ENCODE peak calls at places on chromosomes 12 and 14, in six cellular contexts. Z is transverse colon, Y is adrenal gland, B is BE2C, J is astrocyte, D is esophagus squamous epithelium. S is an unnamed sample. For H3K4me1, the result is how much of the 10 kb centered on the place peaks cover.

GRCh38 chr14:90739318-90740077 is 76.7 kb downstream of the TTC7B start:
- DNase-seq in Z (no peak), Y (no peak), B (peak), J (no peak), D (no peak), S (no peak)

GRCh38 chr12:44078273-44078672 is 242.4 kb downstream of the TMEM117 start:
- DNase-seq in Z (no peak), Y (no peak), B (no peak), J (no peak), D (no peak), S (no peak)

GRCh38 chr12:63083046-63083445 is 68.0 kb downstream of the AVPR1A start:
- DNase-seq in Z (no peak), Y (no peak), B (no peak), J (no peak), D (no peak), S (no peak)

GRCh38 chr14:59107819-59108218 is 80.6 kb upstream of the DAAM1 start:
- DNase-seq in Z (peak), Y (no peak), B (no peak), J (no peak), D (no peak), S (no peak)

GRCh38 chr12:123767613-123768012 is 5.5 kb downstream of the DNAH10 start:
- DNase-seq in Z (no peak), Y (no peak), B (no peak), J (no peak), D (no peak), S (no peak)

GRCh38 chr14:65222434-65222833 is 120.1 kb upstream of the MAX start:
- DNase-seq in Z (peak), Y (peak), B (peak), J (peak), D (no peak), S (peak)

GRCh38 chr14:89425931-89426330 is 8.9 kb upstream of the FOXN3 start:
- DNase-seq in Z (peak), Y (no peak), B (no peak), J (peak), D (no peak), S (no peak)

GRCh38 chr12:82673698-82674097 is 13.0 kb upstream of the TMTC2 start:
- DNase-seq in Z (no peak), Y (no peak), B (no peak), J (no peak), D (no peak), S (no peak)

GRCh38 chr14:73477618-73478266 is 13.0 kb upstream of the RIOX1 start:
- DNase-seq in Z (no peak), Y (no peak), B (no peak), J (peak), D (no peak), S (no peak)

GRCh38 chr12:33439587-33440011 is at the start of gene SYT10:
- DNase-seq in Z (no peak), Y (no peak), B (peak), J (peak), D (no peak), S (no peak)

GRCh38 chr12:27219693-27220056 is 24.4 kb upstream of the STK38L start:
- DNase-seq in Z (no peak), Y (no peak), B (no peak), J (no peak), D (no peak), S (no peak)

GRCh38 chr14:95504135-95505029 is 12.1 kb downstream of the SYNE3 start:
- DNase-seq in Z (no peak), Y (no peak), B (no peak), J (peak), D (no peak), S (peak)

GRCh38 chr12:42759622-42760273 is 170.2 kb upstream of the PRICKLE1 start:
- DNase-seq in Z (peak), Y (peak), B (no peak), J (peak), D (no peak), S (peak)

GRCh38 chr12:38823743-38824142 is 81.6 kb downstream of the CPNE8 start:
- DNase-seq in Z (no peak), Y (no peak), B (no peak), J (peak), D (no peak), S (no peak)

GRCh38 chr14:39426605-39427004 is 5.6 kb downstream of the FBXO33 start:
- DNase-seq in Z (no peak), Y (no peak), B (no peak), J (peak), D (no peak), S (no peak)

GRCh38 chr14:106564058-106564643 is 1037.8 kb downstream of the TMEM121 start:
- DNase-seq in Z (peak), Y (no peak), B (peak), J (no peak), D (no peak), S (no peak)

GRCh38 chr12:26135010-26135420 is 10.2 kb upstream of the BHLHE41 start:
- DNase-seq in Z (peak), Y (no peak), B (no peak), J (peak), D (no peak), S (no peak)

GRCh38 chr12:1580526-1580925 is 13.9 kb downstream of the FBXL14 start:
- DNase-seq in Z (no peak), Y (no peak), B (no peak), J (no peak), D (no peak), S (no peak)

GRCh38 chr12:84502907-84503787 is 409.5 kb downstream of the SLC6A15 start:
- DNase-seq in Z (peak), Y (peak), B (peak), J (peak), D (no peak), S (no peak)

GRCh38 chr12:87332987-87333761 is 696.0 kb downstream of the C12orf50 start:
- DNase-seq in Z (no peak), Y (no peak), B (peak), J (no peak), D (no peak), S (no peak)

GRCh38 chr12:109721276-109721675 is 7.7 kb downstream of the FAM222A start:
- DNase-seq in Z (no peak), Y (peak), B (no peak), J (no peak), D (no peak), S (peak)

GRCh38 chr12:127538325-127538724 is 728.6 kb upstream of the TMEM132C start:
- DNase-seq in Z (no peak), Y (no peak), B (no peak), J (no peak), D (no peak), S (no peak)

GRCh38 chr14:69879175-69880047 is at the start of gene SMOC1:
- DNase-seq in Z (peak), Y (peak), B (peak), J (no peak), D (no peak), S (peak)

GRCh38 chr14:68692216-68692615 is 100.7 kb downstream of the ZFP36L1 start:
- DNase-seq in Z (no peak), Y (no peak), B (no peak), J (no peak), D (no peak), S (no peak)
- H3K4me1 ChIP-seq in Z (under half), Y (under half), B (under half), J (half or more), D (half or more), S (under half)

DNA sequence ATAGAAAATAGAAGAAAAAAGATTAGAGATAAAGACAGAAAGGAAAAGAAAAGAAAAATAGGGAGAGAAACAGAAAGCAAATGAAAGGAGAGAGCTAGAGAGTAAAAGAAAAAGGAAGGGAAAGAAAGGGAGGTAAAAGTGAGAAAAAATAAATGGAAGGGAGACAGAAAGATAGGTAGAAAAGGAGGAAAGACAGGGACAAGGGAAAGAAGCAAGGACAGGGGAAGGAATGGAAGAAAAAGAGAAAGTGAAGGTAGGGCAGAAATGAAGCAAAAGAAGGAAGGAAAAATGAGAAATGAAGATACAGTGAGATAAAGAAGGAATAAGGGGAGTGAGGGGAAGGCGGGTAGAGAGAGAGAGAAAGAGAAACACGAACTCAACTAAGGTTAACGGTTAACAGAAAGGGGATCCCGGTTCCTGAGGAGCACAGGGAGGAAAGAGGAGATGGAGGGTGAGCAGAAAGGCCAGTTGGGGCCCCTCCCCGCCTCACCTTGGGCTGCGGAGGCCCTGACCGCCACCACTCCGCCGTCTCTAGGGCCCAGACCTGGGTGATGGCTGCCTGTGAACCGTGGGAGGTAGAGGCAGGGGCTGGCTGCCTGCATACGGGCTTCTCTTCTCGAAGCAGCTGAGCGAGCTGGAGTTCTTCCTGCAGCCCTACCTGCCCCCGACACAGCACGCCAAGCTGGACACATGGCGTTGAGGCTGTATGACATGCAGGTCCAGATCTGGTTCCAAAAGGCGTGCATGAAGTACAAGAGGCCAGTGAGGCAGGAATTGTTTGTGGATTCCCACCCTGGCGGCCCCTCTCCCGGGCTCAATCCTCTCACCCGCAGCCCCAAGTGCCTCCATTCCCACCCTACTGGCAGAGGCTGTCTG is 59.5 kb downstream of the SMUG1 start:
- DNase-seq in Z (no peak), Y (no peak), B (no peak), J (no peak), D (no peak), S (no peak)
- H3K4me1 ChIP-seq in Z (under half), Y (under half), B (under half), J (under half), D (half or more), S (under half)

GRCh38 chr12:64753427-64753826 is 5.8 kb downstream of the GNS start:
- DNase-seq in Z (no peak), Y (no peak), B (no peak), J (no peak), D (no peak), S (no peak)

GRCh38 chr12:64757778-64758177 is 1.4 kb downstream of the GNS start:
- DNase-seq in Z (no peak), Y (no peak), B (no peak), J (no peak), D (no peak), S (no peak)

GRCh38 chr12:64760808-64761573 is 1.8 kb upstream of the GNS start:
- DNase-seq in Z (no peak), Y (no peak), B (no peak), J (no peak), D (no peak), S (no peak)

GRCh38 chr12:64756371-64756770 is 2.8 kb downstream of the GNS start:
- DNase-seq in Z (no peak), Y (no peak), B (no peak), J (no peak), D (no peak), S (no peak)

GRCh38 chr12:64759035-64759894 is at the start of gene GNS:
- DNase-seq in Z (peak), Y (peak), B (peak), J (peak), D (peak), S (peak)
- H3K4me1 ChIP-seq in Z (under half), Y (under half), B (under half), J (under half), D (under half), S (half or more)

GRCh38 chr12:6201775-6202292 is 1.6 kb downstream of the CD9 start:
- DNase-seq in Z (no peak), Y (peak), B (no peak), J (no peak), D (no peak), S (no peak)

GRCh38 chr12:6200266-6201198 is at the start of gene CD9:
- DNase-seq in Z (peak), Y (peak), B (peak), J (no peak), D (no peak), S (peak)

GRCh38 chr12:6202846-6203245 is 2.6 kb downstream of the CD9 start:
- DNase-seq in Z (no peak), Y (no peak), B (no peak), J (no peak), D (no peak), S (no peak)

GRCh38 chr12:6201199-6201608 is 1.0 kb downstream of the CD9 start:
- DNase-seq in Z (peak), Y (peak), B (peak), J (no peak), D (no peak), S (no peak)

GRCh38 chr12:6202331-6202730 is 2.1 kb downstream of the CD9 start:
- DNase-seq in Z (peak), Y (no peak), B (no peak), J (no peak), D (no peak), S (no peak)
- H3K4me1 ChIP-seq in Z (half or more), Y (half or more), B (under half), J (under half), D (half or more), S (under half)

DNA sequence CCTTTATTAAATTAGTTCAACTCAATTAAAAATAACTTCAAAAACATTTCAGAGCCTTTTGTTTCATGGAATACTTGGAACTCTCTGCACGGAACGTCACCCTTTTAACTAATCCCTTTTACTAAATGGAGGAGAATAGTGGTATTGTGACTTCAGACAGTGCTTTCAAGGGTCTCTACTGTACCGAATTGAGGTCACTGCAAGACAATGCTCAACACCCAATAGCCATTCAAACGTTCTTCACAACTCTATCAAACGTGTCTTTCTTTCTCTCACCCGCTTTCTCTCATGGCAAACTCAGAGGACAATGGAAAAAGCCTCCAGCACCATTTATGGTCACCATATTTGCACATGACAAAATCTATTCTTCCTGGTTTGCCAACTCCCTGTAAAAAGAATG is 132.1 kb upstream of the SOX5 start:
- DNase-seq in Z (no peak), Y (no peak), B (no peak), J (no peak), D (no peak), S (no peak)
- H3K4me1 ChIP-seq in Z (under half), Y (under half), B (under half), J (under half), D (under half), S (under half)

S was measured in heart left ventricle.